ENCODE peak calls at places on chromosomes 13 and 19, in six cellular contexts. I, F, D, N, V and H are unnamed samples.
A peak's percentile ranks its signal among the peaks of the same experiment; 100 is the strongest.

GRCh38 chr13:22848539-22849052 is 332.2 kb upstream of the SGCG start:
- DNase-seq in I (no peak), F (no peak), D (no peak), N (no peak), V (no peak), H (no peak)

GRCh38 chr19:42206871-42207755 is 10.4 kb downstream of the DEDD2 start:
- DNase-seq in I (no peak), F (no peak), D (no peak), N (peak; percentile 71), V (peak; percentile 88), H (no peak)

GRCh38 chr13:73940098-73940497 is 194.1 kb downstream of the KLF12 start:
- DNase-seq in I (peak; percentile 30), F (no peak), D (no peak), N (no peak), V (no peak), H (no peak)

GRCh38 chr13:98440390-98441055 is 136.4 kb downstream of the STK24 start:
- DNase-seq in I (no peak), F (no peak), D (no peak), N (no peak), V (no peak), H (no peak)

GRCh38 chr19:6654347-6655310 is 15.3 kb downstream of the TNFSF14 start:
- DNase-seq in I (no peak), F (no peak), D (no peak), N (no peak), V (no peak), H (no peak)

GRCh38 chr13:98349731-98350305 is 172.7 kb upstream of the RNF113B start:
- DNase-seq in I (no peak), F (peak; percentile 28), D (no peak), N (no peak), V (no peak), H (no peak)

GRCh38 chr13:29758591-29759114 is 91.8 kb downstream of the UBL3 start:
- DNase-seq in I (no peak), F (peak; percentile 59), D (no peak), N (peak; percentile 59), V (peak; percentile 91), H (peak; percentile 36)

GRCh38 chr19:5309438-5310204 is 31.0 kb downstream of the PTPRS start:
- DNase-seq in I (no peak), F (no peak), D (no peak), N (no peak), V (no peak), H (no peak)

GRCh38 chr13:33018886-33019285 is 2.7 kb downstream of the KL start:
- DNase-seq in I (no peak), F (no peak), D (no peak), N (no peak), V (no peak), H (no peak)

GRCh38 chr13:27290715-27291114 is 20.1 kb downstream of the RASL11A start:
- DNase-seq in I (no peak), F (no peak), D (no peak), N (no peak), V (no peak), H (no peak)

GRCh38 chr19:13487985-13488384 is 18.3 kb downstream of the CACNA1A start:
- DNase-seq in I (no peak), F (no peak), D (no peak), N (no peak), V (no peak), H (no peak)

GRCh38 chr19:16036941-16037340 is 39.4 kb upstream of the TPM4 start:
- DNase-seq in I (no peak), F (no peak), D (no peak), N (no peak), V (no peak), H (no peak)

GRCh38 chr19:50975766-50976165 is 6.4 kb upstream of the KLK6 start:
- DNase-seq in I (no peak), F (no peak), D (no peak), N (peak; percentile 92), V (peak; percentile 98), H (no peak)

GRCh38 chr13:113785051-113786010 is 26.3 kb downstream of the TMEM255B start:
- DNase-seq in I (no peak), F (no peak), D (no peak), N (peak; percentile 99), V (peak; percentile 97), H (no peak)

GRCh38 chr19:46408611-46409039 is 4.7 kb downstream of the CCDC8 start:
- DNase-seq in I (peak; percentile 38), F (peak; percentile 94), D (peak; percentile 83), N (no peak), V (no peak), H (no peak)

GRCh38 chr13:94169783-94170513 is 309.5 kb downstream of the DCT start:
- DNase-seq in I (no peak), F (no peak), D (no peak), N (no peak), V (no peak), H (no peak)

GRCh38 chr19:581399-582111 is 8.1 kb upstream of the HCN2 start:
- DNase-seq in I (no peak), F (peak; percentile 75), D (no peak), N (no peak), V (no peak), H (no peak)

GRCh38 chr13:26853272-26853818 is 92.8 kb upstream of the GPR12 start:
- DNase-seq in I (no peak), F (no peak), D (peak; percentile 64), N (no peak), V (no peak), H (no peak)

GRCh38 chr13:41059466-41059865 is 1.8 kb upstream of the WBP4 start:
- DNase-seq in I (no peak), F (no peak), D (no peak), N (peak; percentile 16), V (peak; percentile 5), H (no peak)

GRCh38 chr13:88764103-88764502 is 1092.9 kb downstream of the SLITRK5 start:
- DNase-seq in I (no peak), F (no peak), D (no peak), N (no peak), V (no peak), H (no peak)

GRCh38 chr19:29544656-29545360 is 19.0 kb downstream of the VSTM2B start:
- DNase-seq in I (no peak), F (no peak), D (no peak), N (no peak), V (no peak), H (no peak)

GRCh38 chr19:30669329-30670010 is 297.3 kb downstream of the ZNF536 start:
- DNase-seq in I (no peak), F (peak; percentile 77), D (peak; percentile 81), N (peak; percentile 62), V (peak; percentile 39), H (no peak)

GRCh38 chr13:40247845-40248244 is 418.6 kb downstream of the FOXO1 start:
- DNase-seq in I (no peak), F (no peak), D (no peak), N (peak; percentile 51), V (peak; percentile 22), H (no peak)

GRCh38 chr13:113554333-113554700 is 30.2 kb upstream of the TFDP1 start:
- DNase-seq in I (no peak), F (no peak), D (no peak), N (no peak), V (no peak), H (no peak)

GRCh38 chr13:95588721-95589120 is 36.2 kb downstream of the CLDN10 start:
- DNase-seq in I (no peak), F (no peak), D (no peak), N (peak; percentile 57), V (peak; percentile 43), H (no peak)

GRCh38 chr19:3098515-3099346 is 4.6 kb downstream of the GNA11 start:
- DNase-seq in I (peak; percentile 64), F (peak; percentile 83), D (no peak), N (peak; percentile 46), V (no peak), H (no peak)

GRCh38 chr19:3096267-3096901 is 2.2 kb downstream of the GNA11 start:
- DNase-seq in I (no peak), F (peak; percentile 60), D (no peak), N (no peak), V (no peak), H (no peak)

GRCh38 chr19:3098141-3098514 is 4.0 kb downstream of the GNA11 start:
- DNase-seq in I (peak; percentile 47), F (no peak), D (no peak), N (peak; percentile 39), V (no peak), H (no peak)

GRCh38 chr19:3096902-3097326 is 2.8 kb downstream of the GNA11 start:
- DNase-seq in I (no peak), F (no peak), D (no peak), N (no peak), V (no peak), H (no peak)

DNA sequence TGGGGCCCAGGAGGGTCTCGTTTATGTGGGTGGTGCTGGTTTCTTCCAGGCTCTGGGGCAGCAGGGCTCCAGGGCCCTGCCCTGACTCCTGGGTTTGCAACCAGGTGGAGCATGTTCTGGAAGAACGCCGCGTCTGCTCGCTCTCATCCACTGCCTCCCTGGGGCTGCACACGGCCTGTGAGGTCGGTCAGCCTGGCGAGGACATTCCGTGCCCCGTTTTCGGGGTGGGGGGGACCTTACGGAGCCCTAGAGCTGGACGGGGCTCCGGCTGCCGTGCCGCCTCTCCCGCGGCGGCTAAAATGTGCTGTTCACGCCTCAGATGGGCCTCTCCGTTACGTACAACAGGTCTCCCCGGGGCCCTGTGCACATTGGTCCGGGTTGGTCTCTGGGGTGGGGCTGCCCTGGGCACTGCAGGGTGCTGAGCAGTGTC is 3.3 kb downstream of the GNA11 start:
- DNase-seq in I (peak; percentile 53), F (no peak), D (no peak), N (peak; percentile 25), V (no peak), H (no peak)
- H3K4me3 ChIP-seq in I (peak overlapping the region; percentile 84), F (no peak overlapping the region), D (peak overlapping the region; percentile 7), N (peak overlapping the region; percentile 72), V (no peak overlapping the region), H (peak overlapping the region; percentile 98)

GRCh38 chr19:45234089-45234869 is 10.9 kb downstream of the EXOC3L2 start:
- DNase-seq in I (no peak), F (no peak), D (no peak), N (no peak), V (no peak), H (no peak)
- H3K27me3 ChIP-seq in I (peaks cover 27% of the 10 kb centered on the region), F (peaks cover 9% of the 10 kb centered on the region), D (peaks cover 4% of the 10 kb centered on the region), N (no peaks in the 10 kb centered on the region), V (no peaks in the 10 kb centered on the region), H (peaks cover 3% of the 10 kb centered on the region)

GRCh38 chr19:23345838-23346237 is 49.4 kb downstream of the ZNF91 start:
- DNase-seq in I (no peak), F (no peak), D (no peak), N (no peak), V (no peak), H (no peak)
- H3K9me3 ChIP-seq in I (peaks cover 39% of the 10 kb centered on the region), F (no peaks in the 10 kb centered on the region), D (peaks cover 46% of the 10 kb centered on the region), N (peaks cover 58% of the 10 kb centered on the region), V (peaks cover 28% of the 10 kb centered on the region), H (peaks cover 100% of the 10 kb centered on the region)

GRCh38 chr13:83881031-83881727 is 1.1 kb downstream of the SLITRK1 start:
- DNase-seq in I (no peak), F (no peak), D (no peak), N (no peak), V (no peak), H (no peak)

GRCh38 chr13:83884141-83884540 is 1.9 kb upstream of the SLITRK1 start:
- DNase-seq in I (no peak), F (no peak), D (no peak), N (no peak), V (no peak), H (no peak)

GRCh38 chr13:83882626-83882959 is 319 bp upstream of the SLITRK1 start:
- DNase-seq in I (no peak), F (no peak), D (no peak), N (no peak), V (no peak), H (no peak)

GRCh38 chr13:83881917-83882625 is at the start of gene SLITRK1:
- DNase-seq in I (no peak), F (peak; percentile 44), D (no peak), N (peak; percentile 56), V (no peak), H (no peak)

GRCh38 chr13:83883061-83883523 is 818 bp upstream of the SLITRK1 start:
- DNase-seq in I (no peak), F (no peak), D (no peak), N (no peak), V (no peak), H (no peak)
- H3K4me3 ChIP-seq in I (no peak overlapping the region), F (no peak overlapping the region), D (no peak overlapping the region), N (no peak overlapping the region), V (no peak overlapping the region), H (no peak overlapping the region)